ENCODE peak calls at places on chromosomes 6 and 20, in ten cellular contexts. D, Z, K, I, H, Y, N, R, G and U are unnamed samples.
A peak's percentile ranks its signal among the peaks of the same experiment; 100 is the strongest.

GRCh38 chr6:56246941-56247653 is at the start of gene COL21A1:
- DNase-seq in H (peak; percentile 26), Z (peak; percentile 94), Y (peak; percentile 69), K (peak; percentile 85), I (peak; percentile 24), D (peak; percentile 45), G (no peak), R (peak; percentile 47), N (peak; percentile 53), U (peak; percentile 88)

GRCh38 chr6:118893095-118893881 is 664 bp upstream of the ASF1A start:
- DNase-seq in R (no peak), Y (peak; percentile 31), I (peak; percentile 16), D (peak; percentile 86), G (peak; percentile 62), K (peak; percentile 58), H (peak; percentile 57), Z (peak; percentile 74), N (peak; percentile 87), U (no peak)

GRCh38 chr20:41080866-41081265 is 52.2 kb downstream of the TOP1 start:
- DNase-seq in K (no peak), Y (no peak), H (no peak), Z (no peak), I (no peak), R (no peak), D (peak; percentile 36), G (no peak), N (peak; percentile 28), U (no peak)

GRCh38 chr6:124441430-124441829 is 520.8 kb upstream of the RNF217 start:
- DNase-seq in Z (no peak), N (no peak), Y (no peak), I (no peak), G (no peak), D (no peak), H (no peak), R (no peak), K (no peak), U (no peak)

GRCh38 chr20:32037929-32038328 is 14.1 kb upstream of the HCK start:
- DNase-seq in G (peak; percentile 39), Z (no peak), Y (no peak), H (no peak), R (no peak), K (no peak), N (peak; percentile 62), I (peak; percentile 23), D (peak; percentile 62), U (no peak)

GRCh38 chr6:98957440-98957839 is 9.7 kb upstream of the FBXL4 start:
- DNase-seq in K (no peak), Z (no peak), R (no peak), G (peak; percentile 43), H (no peak), D (peak; percentile 68), Y (no peak), N (peak; percentile 8), I (no peak), U (no peak)

GRCh38 chr6:7219310-7219709 is 93.7 kb downstream of the SSR1 start:
- DNase-seq in H (peak; percentile 55), I (no peak), N (peak; percentile 71), D (peak; percentile 51), Y (no peak), G (peak; percentile 28), K (no peak), R (no peak), Z (no peak), U (no peak)

GRCh38 chr20:47502271-47502730 is 614 bp downstream of the NCOA3 start:
- DNase-seq in I (no peak), D (no peak), Y (no peak), H (peak; percentile 23), N (peak; percentile 54), K (peak; percentile 55), Z (peak; percentile 39), R (peak; percentile 52), G (peak; percentile 11), U (no peak)

GRCh38 chr6:31172973-31173384 is 2.5 kb upstream of the POU5F1 start:
- DNase-seq in I (no peak), Y (no peak), H (no peak), R (no peak), G (no peak), N (no peak), Z (peak; percentile 94), K (no peak), D (no peak), U (no peak)

GRCh38 chr20:51802170-51802745 is at the start of gene SALL4:
- DNase-seq in R (no peak), I (no peak), Z (peak; percentile 99), G (no peak), H (peak; percentile 55), Y (no peak), K (no peak), D (peak; percentile 11), N (no peak), U (no peak)

GRCh38 chr6:33124525-33124901 is 48.7 kb downstream of the HLA-DPB1 start:
- DNase-seq in H (no peak), N (no peak), Z (peak; percentile 43), Y (no peak), D (no peak), G (no peak), I (no peak), K (no peak), R (no peak), U (no peak)

GRCh38 chr6:11393713-11394627 is 143.6 kb upstream of the TMEM170B start:
- DNase-seq in R (no peak), N (peak; percentile 49), G (peak; percentile 26), I (no peak), D (no peak), H (no peak), K (no peak), Y (no peak), Z (no peak), U (no peak)

GRCh38 chr6:21665101-21665435 is 71.5 kb downstream of the SOX4 start:
- DNase-seq in Z (no peak), H (no peak), I (no peak), G (no peak), K (no peak), D (no peak), Y (no peak), R (no peak), N (peak; percentile 45), U (no peak)
- H3K27ac ChIP-seq in Z (peak overlapping the region; percentile 98), H (no peak overlapping the region), I (peak overlapping the region; percentile 86), G (no peak overlapping the region), K (no peak overlapping the region), D (no peak overlapping the region), Y (peak overlapping the region; percentile 92), R (no peak overlapping the region), N (no peak overlapping the region), U (peak overlapping the region; percentile 45)

GRCh38 chr6:134903448-134903847 is 46.5 kb downstream of the ALDH8A1 start:
- DNase-seq in I (no peak), R (no peak), H (peak; percentile 12), D (peak; percentile 56), N (peak; percentile 9), K (no peak), G (no peak), Z (no peak), Y (no peak), U (no peak)

GRCh38 chr6:134911532-134911931 is 38.4 kb downstream of the ALDH8A1 start:
- DNase-seq in R (no peak), I (no peak), Y (no peak), G (peak; percentile 96), D (peak; percentile 70), H (no peak), Z (no peak), N (peak; percentile 85), K (no peak), U (no peak)

GRCh38 chr6:134909701-134910595 is 40.0 kb downstream of the ALDH8A1 start:
- DNase-seq in G (peak; percentile 25), H (no peak), K (no peak), N (peak; percentile 25), Y (no peak), I (no peak), Z (no peak), R (no peak), D (no peak), U (no peak)

GRCh38 chr6:134910596-134910935 is 39.3 kb downstream of the ALDH8A1 start:
- DNase-seq in G (no peak), R (no peak), Z (no peak), N (no peak), H (no peak), K (no peak), D (no peak), Y (no peak), I (no peak), U (no peak)

GRCh38 chr6:134908906-134909516 is 40.9 kb downstream of the ALDH8A1 start:
- DNase-seq in H (peak; percentile 55), D (peak; percentile 98), K (peak; percentile 85), N (peak; percentile 99), R (peak; percentile 64), G (peak; percentile 100), Z (no peak), Y (peak; percentile 87), I (peak; percentile 84), U (peak; percentile 81)
- H3K27ac ChIP-seq in H (no peak overlapping the region), D (peak overlapping the region; percentile 99), K (no peak overlapping the region), N (peak overlapping the region; percentile 99), R (peak overlapping the region; percentile 74), G (peak overlapping the region; percentile 99), Z (no peak overlapping the region), Y (peak overlapping the region; percentile 73), I (peak overlapping the region; percentile 92), U (peak overlapping the region; percentile 43)

DNA sequence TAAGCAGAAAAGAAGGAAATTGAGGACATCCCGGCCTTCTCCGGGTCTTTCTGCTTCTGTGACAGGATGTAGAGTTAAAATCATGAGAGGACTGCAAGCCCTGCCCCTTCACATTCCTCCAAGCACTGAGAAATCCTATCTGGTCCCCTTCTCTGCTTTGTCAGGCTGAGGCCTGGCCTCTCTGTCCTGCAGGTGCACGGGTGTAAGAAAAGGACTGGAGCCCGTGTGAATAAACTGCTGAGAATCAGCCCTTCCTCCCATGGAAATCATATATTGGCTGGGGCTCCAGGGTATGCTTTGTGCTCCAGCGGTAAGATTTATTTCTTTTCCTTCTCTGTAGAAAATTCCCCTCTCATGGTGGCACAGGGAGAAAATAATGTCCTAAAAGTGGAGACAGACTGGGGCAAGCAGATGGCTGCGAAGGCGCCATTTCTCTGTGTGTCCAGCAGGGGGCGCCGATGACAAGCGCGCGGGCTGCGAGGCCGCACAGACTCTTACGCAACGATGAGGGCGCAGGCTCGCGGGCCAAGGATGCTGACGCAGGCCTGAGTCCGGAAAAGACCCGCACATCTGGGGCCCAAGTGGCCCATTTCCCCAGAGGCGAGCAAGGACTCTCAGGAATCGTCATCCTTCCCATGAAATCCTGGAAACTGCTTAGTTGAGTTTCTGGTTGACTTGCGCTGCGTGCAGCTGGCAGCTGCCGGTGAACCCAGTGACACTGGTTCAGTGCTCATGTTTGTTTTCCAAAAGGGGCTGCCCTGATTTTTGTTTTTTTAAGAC is 258.6 kb downstream of the ADGB start:
- DNase-seq in Y (peak; percentile 88), R (peak; percentile 91), G (peak; percentile 60), D (peak; percentile 95), K (peak; percentile 92), N (peak; percentile 97), Z (peak; percentile 92), H (peak; percentile 85), I (peak; percentile 73), U (peak; percentile 91)
- H3K27ac ChIP-seq in Y (peak overlapping the region; percentile 68), R (peak overlapping the region; percentile 95), G (no peak overlapping the region), D (peak overlapping the region; percentile 85), K (no peak overlapping the region), N (peak overlapping the region; percentile 73), Z (no peak overlapping the region), H (no peak overlapping the region), I (peak overlapping the region; percentile 88), U (peak overlapping the region; percentile 56)

DNA sequence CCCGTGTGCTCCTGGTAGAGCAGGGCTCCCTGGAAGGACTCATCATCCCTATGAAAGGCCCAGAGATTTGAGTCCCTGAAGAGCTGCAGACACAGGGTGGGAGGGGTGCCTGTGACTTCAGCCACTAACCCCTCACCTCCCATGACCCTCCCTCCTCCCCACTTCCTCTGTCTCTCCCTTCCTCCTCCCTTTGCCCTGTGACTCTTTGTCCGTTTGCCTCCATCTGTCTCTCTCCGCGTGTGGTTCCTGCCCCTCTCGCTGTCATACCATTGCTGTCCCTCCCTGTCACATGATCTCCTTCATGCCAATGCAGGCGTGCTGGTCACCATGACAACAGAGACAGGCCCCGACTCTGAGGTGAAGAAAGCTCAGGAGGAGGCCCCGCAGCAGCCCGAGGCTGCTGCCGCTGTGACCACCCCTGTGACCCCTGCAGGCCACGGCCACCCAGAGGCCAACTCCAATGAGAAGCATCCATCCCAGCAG is 19.0 kb downstream of the EPB41L1 start:
- DNase-seq in H (peak; percentile 28), I (no peak), D (peak; percentile 41), G (no peak), Z (peak; percentile 88), Y (no peak), K (no peak), N (no peak), R (peak; percentile 63), U (no peak)
- H3K27ac ChIP-seq in H (no peak overlapping the region), I (no peak overlapping the region), D (no peak overlapping the region), G (no peak overlapping the region), Z (no peak overlapping the region), Y (no peak overlapping the region), K (no peak overlapping the region), N (no peak overlapping the region), R (peak overlapping the region; percentile 10), U (no peak overlapping the region)